ENCODE peak calls at places on chromosomes 3 and 15, in four cellular contexts. O is cardiac fibroblast; Y is naive thymus-derived CD8-positive, alpha-beta T cell; J is activated CD4-positive, alpha-beta T cell treated with anti-CD3 and anti-CD28 coated beads for 4 hours. X is an unnamed sample.

GRCh38 chr3:81947359-81947758 is 185.9 kb upstream of the GBE1 start:
- DNase-seq in O (no peak), Y (no peak), J (no peak), X (no peak)

GRCh38 chr3:126179825-126180476 is 435 bp downstream of the ALDH1L1 start:
- DNase-seq in O (peak; percentile 63), Y (no peak), J (no peak), X (no peak)

GRCh38 chr3:127489357-127489756 is 101.2 kb downstream of the TPRA1 start:
- DNase-seq in O (no peak), Y (no peak), J (no peak), X (no peak)

GRCh38 chr3:65411367-65411766 is 627.4 kb downstream of the MAGI1 start:
- DNase-seq in O (peak; percentile 13), Y (no peak), J (no peak), X (no peak)

GRCh38 chr3:50264389-50264963 is 4.5 kb upstream of the SEMA3B start:
- DNase-seq in O (peak; percentile 95), Y (no peak), J (no peak), X (peak; percentile 34)

GRCh38 chr3:122589297-122589696 is 11.8 kb downstream of the PARP15 start:
- DNase-seq in O (no peak), Y (no peak), J (no peak), X (no peak)

GRCh38 chr15:78317145-78317836 is 17.9 kb upstream of the SKIC8 start:
- DNase-seq in O (peak; percentile 14), Y (no peak), J (no peak), X (peak; percentile 5)

GRCh38 chr15:77721963-77722362 is 89.3 kb upstream of the LINGO1 start:
- DNase-seq in O (no peak), Y (no peak), J (no peak), X (no peak)

GRCh38 chr3:133130168-133130567 is 92.0 kb downstream of the TMEM108 start:
- DNase-seq in O (no peak), Y (no peak), J (no peak), X (no peak)

GRCh38 chr3:133377396-133377795 is 22.5 kb upstream of the BFSP2 start:
- DNase-seq in O (peak; percentile 64), Y (no peak), J (no peak), X (no peak)

GRCh38 chr15:96054029-96054428 is 276.5 kb upstream of the NR2F2 start:
- DNase-seq in O (no peak), Y (no peak), J (no peak), X (no peak)

GRCh38 chr3:187209501-187209900 is 12.2 kb downstream of the RTP1 start:
- DNase-seq in O (no peak), Y (no peak), J (no peak), X (no peak)